ENCODE peak calls at places on chromosomes 6 and 20, in six cellular contexts. S is kidney glomerular epithelial cell; Y is GM20000; D is fibroblast of mammary gland; L is stomach; F is CD4-positive, alpha-beta memory T cell. J is an unnamed sample.
A peak's percentile ranks its signal among the peaks of the same experiment; 100 is the strongest.

GRCh38 chr6:167141667-167142432 is 15.9 kb downstream of the GPR31 start:
- DNase-seq in S (peak; percentile 29), Y (peak; percentile 84), D (peak; percentile 4), F (peak; percentile 62), L (peak; percentile 65), J (no peak)

GRCh38 chr6:17278289-17279061 is 2.7 kb upstream of the RBM24 start:
- DNase-seq in D (peak; percentile 32), F (no peak), S (peak; percentile 59), L (no peak), Y (no peak), J (no peak)

GRCh38 chr20:21557246-21557982 is 43.5 kb upstream of the NKX2-2 start:
- DNase-seq in F (peak; percentile 46), D (no peak), Y (no peak), S (no peak), L (no peak), J (no peak)

GRCh38 chr6:138226701-138227315 is 8.5 kb upstream of the PBOV1 start:
- DNase-seq in Y (no peak), F (no peak), S (no peak), D (peak; percentile 37), L (no peak), J (no peak)

GRCh38 chr6:41488392-41489129 is 57.6 kb upstream of the FOXP4 start:
- DNase-seq in Y (peak; percentile 67), S (peak; percentile 88), F (no peak), L (no peak), D (peak; percentile 83), J (no peak)

GRCh38 chr6:32075781-32076494 is 33.2 kb downstream of the TNXB start:
- DNase-seq in F (no peak), Y (no peak), S (no peak), L (no peak), D (no peak), J (no peak)

GRCh38 chr6:109318328-109318876 is 63.9 kb downstream of the CD164 start:
- DNase-seq in D (no peak), Y (no peak), S (no peak), F (no peak), L (no peak), J (no peak)

GRCh38 chr6:42007753-42008528 is 42.4 kb upstream of the TAF8 start:
- DNase-seq in S (no peak), Y (no peak), D (no peak), L (no peak), F (peak; percentile 34), J (peak; percentile 37)

GRCh38 chr6:154292855-154293519 is 63.6 kb downstream of the IPCEF1 start:
- DNase-seq in D (peak; percentile 54), Y (no peak), L (no peak), S (peak; percentile 81), F (no peak), J (no peak)

GRCh38 chr20:4471221-4471620 is 250.5 kb upstream of the PRND start:
- DNase-seq in L (no peak), S (no peak), Y (no peak), D (peak; percentile 16), F (no peak), J (no peak)

GRCh38 chr6:135397172-135397952 is 100.2 kb downstream of the AHI1 start:
- DNase-seq in Y (no peak), D (no peak), S (no peak), F (no peak), L (no peak), J (no peak)

GRCh38 chr6:50185006-50185405 is 135.3 kb upstream of the DEFB112 start:
- DNase-seq in F (no peak), S (no peak), Y (no peak), L (no peak), D (peak; percentile 0), J (no peak)

GRCh38 chr20:61608275-61609085 is 356.4 kb downstream of the CDH4 start:
- DNase-seq in F (no peak), Y (no peak), S (no peak), D (peak; percentile 22), L (no peak), J (no peak)

GRCh38 chr6:97850458-97851218 is 567.6 kb upstream of the MMS22L start:
- DNase-seq in D (peak; percentile 63), L (no peak), F (no peak), S (no peak), Y (no peak), J (no peak)

GRCh38 chr6:43091020-43091419 is 14.9 kb downstream of the PTK7 start:
- DNase-seq in S (no peak), F (no peak), L (no peak), Y (no peak), D (no peak), J (no peak)

GRCh38 chr20:62021794-62022419 is 43.8 kb downstream of the TAF4 start:
- DNase-seq in S (no peak), D (no peak), F (no peak), Y (no peak), L (no peak), J (no peak)

GRCh38 chr6:142118926-142119325 is 13.8 kb upstream of the GJE1 start:
- DNase-seq in Y (no peak), F (no peak), L (no peak), S (no peak), D (peak; percentile 8), J (no peak)

GRCh38 chr6:165821754-165822153 is 158.7 kb upstream of the PDE10A start:
- DNase-seq in F (no peak), Y (no peak), S (peak; percentile 57), L (no peak), D (peak; percentile 34), J (no peak)

GRCh38 chr6:88422831-88423230 is 256.7 kb upstream of the CNR1 start:
- DNase-seq in L (no peak), D (peak; percentile 64), S (no peak), F (no peak), Y (no peak), J (no peak)

GRCh38 chr6:159267165-159267564 is 98.0 kb downstream of the FNDC1 start:
- DNase-seq in D (peak; percentile 18), Y (no peak), L (no peak), F (no peak), S (no peak), J (no peak)

J was measured in immature natural killer cell.